ENCODE peak calls at places on chromosomes 6 and 20, in six cellular contexts. N is left lung; O is psoas muscle; E is HCT116; W is CD8-positive, alpha-beta T cell; Y is stimulated activated naive CD8-positive, alpha-beta T cell treated with anti-CD3 and anti-CD28 coated beads, Interleukin-15, amount 100 ng/mL, for 72 hours. I is an unnamed sample.

GRCh38 chr6:157741889-157742615 is 81.0 kb upstream of the SNX9 start:
- ATAC-seq in O (peak; percentile 28), E (no peak), N (peak; percentile 44), Y (no peak), W (no peak), I (no peak)

GRCh38 chr6:6588924-6589696 is 590 bp downstream of the LY86 start:
- ATAC-seq in W (peak; percentile 41), N (no peak), E (no peak), O (no peak), Y (peak; percentile 3), I (peak; percentile 58)

GRCh38 chr20:35710884-35711587 is 11.8 kb downstream of the ROMO1 start:
- ATAC-seq in N (no peak), E (no peak), O (no peak), Y (no peak), W (no peak), I (no peak)

GRCh38 chr6:37008484-37009186 is 3.2 kb downstream of the FGD2 start:
- ATAC-seq in W (no peak), Y (no peak), E (no peak), N (peak; percentile 48), O (no peak), I (no peak)

GRCh38 chr6:109332748-109333147 is 49.5 kb downstream of the CD164 start:
- ATAC-seq in O (no peak), W (no peak), E (no peak), N (peak; percentile 7), Y (no peak), I (peak; percentile 20)

GRCh38 chr20:44702776-44703175 is 12.4 kb upstream of the CCN5 start:
- ATAC-seq in E (no peak), N (peak; percentile 77), W (no peak), O (peak; percentile 92), Y (no peak), I (peak; percentile 80)

GRCh38 chr6:168073937-168074730 is 4.9 kb downstream of the FRMD1 start:
- ATAC-seq in N (no peak), Y (no peak), O (no peak), W (no peak), E (no peak), I (no peak)

GRCh38 chr6:89596056-89596455 is 42.5 kb downstream of the LYRM2 start:
- ATAC-seq in W (peak; percentile 56), N (no peak), Y (peak; percentile 89), E (no peak), O (no peak), I (peak; percentile 98)

GRCh38 chr20:49635171-49635570 is 67.2 kb upstream of the PTGIS start:
- ATAC-seq in N (no peak), W (no peak), E (no peak), Y (no peak), O (peak; percentile 29), I (no peak)

GRCh38 chr6:16635810-16636602 is 125.3 kb downstream of the ATXN1 start:
- ATAC-seq in W (no peak), E (peak; percentile 73), Y (peak; percentile 84), O (peak; percentile 86), N (peak; percentile 64), I (peak; percentile 86)

GRCh38 chr6:45991189-45991588 is 24.5 kb downstream of the CLIC5 start:
- ATAC-seq in E (peak; percentile 70), N (no peak), O (no peak), W (no peak), Y (peak; percentile 40), I (peak; percentile 36)

GRCh38 chr6:54698974-54699373 is 147.6 kb upstream of the FAM83B start:
- ATAC-seq in E (no peak), N (no peak), Y (no peak), W (no peak), O (no peak), I (no peak)

GRCh38 chr20:38997622-38998021 is 35.5 kb downstream of the DHX35 start:
- ATAC-seq in W (peak; percentile 69), Y (peak; percentile 95), O (no peak), N (no peak), E (no peak), I (peak; percentile 86)

GRCh38 chr6:15434263-15434662 is 188.4 kb downstream of the JARID2 start:
- ATAC-seq in O (no peak), N (no peak), Y (peak; percentile 57), E (no peak), W (no peak), I (no peak)

GRCh38 chr6:169864148-169865030 is 113.0 kb downstream of the ERMARD start:
- ATAC-seq in O (no peak), Y (no peak), E (no peak), W (no peak), N (no peak), I (no peak)

GRCh38 chr6:46921731-46922130 is at the start of gene ADGRF5:
- ATAC-seq in W (no peak), Y (no peak), E (no peak), O (no peak), N (peak; percentile 55), I (no peak)

GRCh38 chr6:30615958-30616810 is 859 bp downstream of the PPP1R10 start:
- ATAC-seq in N (no peak), O (peak; percentile 10), Y (no peak), E (no peak), W (peak; percentile 0), I (no peak)

GRCh38 chr6:43901330-43902230 is 131.6 kb downstream of the VEGFA start:
- ATAC-seq in W (no peak), O (no peak), N (no peak), E (no peak), Y (no peak), I (no peak)

GRCh38 chr6:118860363-118860762 is 33.6 kb upstream of the ASF1A start:
- ATAC-seq in E (no peak), Y (no peak), N (no peak), W (no peak), O (no peak), I (no peak)

GRCh38 chr6:8562133-8562532 is 126.8 kb upstream of the SLC35B3 start:
- ATAC-seq in Y (no peak), E (no peak), O (no peak), N (no peak), W (no peak), I (no peak)